ENCODE peak calls at places on chromosome 3, in six cellular contexts. One of them, this sample, is unnamed.
A peak's percentile ranks its signal among the peaks of the same experiment; 100 is the strongest.

GRCh38 chr3:171458056-171458856 is 1.9 kb downstream of the TNIK start:
- DNase-seq in A549: no peak
- DNase-seq in iris pigment epithelial cell: no peak
- DNase-seq in left kidney: peak; percentile 46
- DNase-seq in right atrium auricular region: no peak
- DNase-seq in fibroblast of the conjunctiva: no peak
- DNase-seq in this sample: peak; percentile 40

GRCh38 chr3:108222813-108223307 is 636 bp upstream of the IFT57 start:
- DNase-seq in fibroblast of the conjunctiva: no peak
- DNase-seq in A549: no peak
- DNase-seq in right atrium auricular region: no peak
- DNase-seq in left kidney: no peak
- DNase-seq in iris pigment epithelial cell: peak; percentile 21
- DNase-seq in this sample: no peak

GRCh38 chr3:74351213-74351612 is 263.2 kb downstream of the CNTN3 start:
- DNase-seq in iris pigment epithelial cell: no peak
- DNase-seq in left kidney: no peak
- DNase-seq in fibroblast of the conjunctiva: no peak
- DNase-seq in A549: no peak
- DNase-seq in right atrium auricular region: no peak
- DNase-seq in this sample: peak; percentile 42

GRCh38 chr3:4825572-4826236 is 153.5 kb upstream of the BHLHE40 start:
- DNase-seq in fibroblast of the conjunctiva: no peak
- DNase-seq in right atrium auricular region: no peak
- DNase-seq in left kidney: peak; percentile 22
- DNase-seq in iris pigment epithelial cell: no peak
- DNase-seq in A549: peak; percentile 26
- DNase-seq in this sample: no peak

GRCh38 chr3:9649791-9650521 is 651 bp downstream of the MTMR14 start:
- DNase-seq in A549: peak; percentile 11
- DNase-seq in right atrium auricular region: no peak
- DNase-seq in iris pigment epithelial cell: no peak
- DNase-seq in fibroblast of the conjunctiva: no peak
- DNase-seq in left kidney: no peak
- DNase-seq in this sample: no peak

GRCh38 chr3:71185733-71186455 is 397.6 kb downstream of the FOXP1 start:
- DNase-seq in iris pigment epithelial cell: peak; percentile 86
- DNase-seq in A549: no peak
- DNase-seq in fibroblast of the conjunctiva: no peak
- DNase-seq in left kidney: no peak
- DNase-seq in right atrium auricular region: no peak
- DNase-seq in this sample: no peak

GRCh38 chr3:39013289-39013688 is 38.5 kb downstream of the SCN11A start:
- DNase-seq in right atrium auricular region: no peak
- DNase-seq in A549: no peak
- DNase-seq in iris pigment epithelial cell: peak; percentile 23
- DNase-seq in fibroblast of the conjunctiva: no peak
- DNase-seq in left kidney: no peak
- DNase-seq in this sample: no peak

GRCh38 chr3:141302364-141303141 is 65.8 kb upstream of the ZBTB38 start:
- DNase-seq in left kidney: no peak
- DNase-seq in fibroblast of the conjunctiva: peak; percentile 65
- DNase-seq in right atrium auricular region: peak; percentile 64
- DNase-seq in iris pigment epithelial cell: peak; percentile 84
- DNase-seq in A549: peak; percentile 28
- DNase-seq in this sample: peak; percentile 67

GRCh38 chr3:44414517-44415090 is 62.9 kb downstream of the ZNF445 start:
- DNase-seq in right atrium auricular region: no peak
- DNase-seq in A549: no peak
- DNase-seq in iris pigment epithelial cell: no peak
- DNase-seq in fibroblast of the conjunctiva: no peak
- DNase-seq in left kidney: no peak
- DNase-seq in this sample: no peak

GRCh38 chr3:26368312-26368711 is 254.3 kb upstream of the LRRC3B start:
- DNase-seq in right atrium auricular region: no peak
- DNase-seq in A549: no peak
- DNase-seq in left kidney: no peak
- DNase-seq in fibroblast of the conjunctiva: no peak
- DNase-seq in iris pigment epithelial cell: no peak
- DNase-seq in this sample: no peak

GRCh38 chr3:59749291-59749690 is 699.5 kb upstream of the CFAP20DC start:
- DNase-seq in A549: no peak
- DNase-seq in fibroblast of the conjunctiva: peak; percentile 74
- DNase-seq in right atrium auricular region: no peak
- DNase-seq in left kidney: no peak
- DNase-seq in iris pigment epithelial cell: peak; percentile 94
- DNase-seq in this sample: no peak

GRCh38 chr3:111471851-111472250 is 70.1 kb upstream of the CD96 start:
- DNase-seq in right atrium auricular region: no peak
- DNase-seq in fibroblast of the conjunctiva: no peak
- DNase-seq in left kidney: no peak
- DNase-seq in iris pigment epithelial cell: peak; percentile 11
- DNase-seq in A549: no peak
- DNase-seq in this sample: peak; percentile 5

GRCh38 chr3:8739757-8740508 is 6.3 kb downstream of the CAV3 start:
- DNase-seq in A549: peak; percentile 91
- DNase-seq in iris pigment epithelial cell: peak; percentile 72
- DNase-seq in left kidney: no peak
- DNase-seq in right atrium auricular region: no peak
- DNase-seq in fibroblast of the conjunctiva: peak; percentile 26
- DNase-seq in this sample: peak; percentile 72

GRCh38 chr3:54960736-54961135 is 32.9 kb upstream of the LRTM1 start:
- DNase-seq in iris pigment epithelial cell: no peak
- DNase-seq in right atrium auricular region: no peak
- DNase-seq in A549: no peak
- DNase-seq in left kidney: no peak
- DNase-seq in fibroblast of the conjunctiva: no peak
- DNase-seq in this sample: peak; percentile 16

GRCh38 chr3:13018561-13019242 is 54.5 kb downstream of the IQSEC1 start:
- DNase-seq in fibroblast of the conjunctiva: no peak
- DNase-seq in left kidney: no peak
- DNase-seq in right atrium auricular region: no peak
- DNase-seq in A549: no peak
- DNase-seq in iris pigment epithelial cell: no peak
- DNase-seq in this sample: no peak

GRCh38 chr3:114928989-114929620 is 218.0 kb downstream of the ZBTB20 start:
- DNase-seq in left kidney: no peak
- DNase-seq in right atrium auricular region: no peak
- DNase-seq in fibroblast of the conjunctiva: no peak
- DNase-seq in A549: no peak
- DNase-seq in iris pigment epithelial cell: peak; percentile 26
- DNase-seq in this sample: no peak

GRCh38 chr3:181362378-181362777 is 349.3 kb upstream of the SOX2 start:
- DNase-seq in fibroblast of the conjunctiva: no peak
- DNase-seq in right atrium auricular region: no peak
- DNase-seq in A549: no peak
- DNase-seq in iris pigment epithelial cell: peak; percentile 17
- DNase-seq in left kidney: no peak
- DNase-seq in this sample: peak; percentile 74

GRCh38 chr3:134319894-134320293 is 54.4 kb downstream of the AMOTL2 start:
- DNase-seq in A549: no peak
- DNase-seq in right atrium auricular region: no peak
- DNase-seq in fibroblast of the conjunctiva: no peak
- DNase-seq in left kidney: no peak
- DNase-seq in iris pigment epithelial cell: no peak
- DNase-seq in this sample: no peak

GRCh38 chr3:88369767-88370166 is 220.0 kb downstream of the C3orf38 start:
- DNase-seq in A549: no peak
- DNase-seq in fibroblast of the conjunctiva: no peak
- DNase-seq in right atrium auricular region: no peak
- DNase-seq in iris pigment epithelial cell: no peak
- DNase-seq in left kidney: no peak
- DNase-seq in this sample: no peak

GRCh38 chr3:54533856-54534255 is 394.0 kb downstream of the LRTM1 start:
- DNase-seq in left kidney: no peak
- DNase-seq in iris pigment epithelial cell: no peak
- DNase-seq in right atrium auricular region: no peak
- DNase-seq in A549: no peak
- DNase-seq in fibroblast of the conjunctiva: no peak
- DNase-seq in this sample: no peak

GRCh38 chr3:189902230-189903186 is 218.2 kb downstream of the P3H2 start:
- DNase-seq in left kidney: no peak
- DNase-seq in fibroblast of the conjunctiva: no peak
- DNase-seq in A549: no peak
- DNase-seq in right atrium auricular region: no peak
- DNase-seq in iris pigment epithelial cell: no peak
- DNase-seq in this sample: no peak

GRCh38 chr3:34886443-34886842 is 752.9 kb upstream of the ARPP21 start:
- DNase-seq in right atrium auricular region: no peak
- DNase-seq in fibroblast of the conjunctiva: no peak
- DNase-seq in A549: no peak
- DNase-seq in left kidney: no peak
- DNase-seq in iris pigment epithelial cell: no peak
- DNase-seq in this sample: no peak

GRCh38 chr3:116423365-116423764 is 21.9 kb downstream of the LSAMP start:
- DNase-seq in left kidney: no peak
- DNase-seq in right atrium auricular region: no peak
- DNase-seq in fibroblast of the conjunctiva: no peak
- DNase-seq in A549: no peak
- DNase-seq in iris pigment epithelial cell: no peak
- DNase-seq in this sample: peak; percentile 77

GRCh38 chr3:173622156-173622555 is 224.6 kb downstream of the NLGN1 start:
- DNase-seq in fibroblast of the conjunctiva: no peak
- DNase-seq in left kidney: no peak
- DNase-seq in iris pigment epithelial cell: peak; percentile 2
- DNase-seq in right atrium auricular region: no peak
- DNase-seq in A549: no peak
- DNase-seq in this sample: peak; percentile 53

GRCh38 chr3:31920310-31920709 is 60.8 kb downstream of the OSBPL10 start:
- DNase-seq in right atrium auricular region: no peak
- DNase-seq in iris pigment epithelial cell: no peak
- DNase-seq in fibroblast of the conjunctiva: no peak
- DNase-seq in A549: no peak
- DNase-seq in left kidney: no peak
- DNase-seq in this sample: no peak

GRCh38 chr3:67005974-67006373 is 7.9 kb downstream of the KBTBD8 start:
- DNase-seq in A549: no peak
- DNase-seq in right atrium auricular region: no peak
- DNase-seq in iris pigment epithelial cell: peak; percentile 12
- DNase-seq in left kidney: no peak
- DNase-seq in fibroblast of the conjunctiva: no peak
- DNase-seq in this sample: no peak

GRCh38 chr3:106338582-106339219 is 469.9 kb upstream of the CBLB start:
- DNase-seq in left kidney: no peak
- DNase-seq in A549: no peak
- DNase-seq in iris pigment epithelial cell: no peak
- DNase-seq in fibroblast of the conjunctiva: no peak
- DNase-seq in right atrium auricular region: no peak
- DNase-seq in this sample: no peak

GRCh38 chr3:153513236-153513635 is 351.2 kb downstream of the RAP2B start:
- DNase-seq in iris pigment epithelial cell: peak; percentile 11
- DNase-seq in left kidney: no peak
- DNase-seq in A549: peak; percentile 2
- DNase-seq in right atrium auricular region: no peak
- DNase-seq in fibroblast of the conjunctiva: no peak
- DNase-seq in this sample: no peak

GRCh38 chr3:112653881-112654300 is 12.9 kb upstream of the CCDC80 start:
- DNase-seq in fibroblast of the conjunctiva: peak; percentile 71
- DNase-seq in iris pigment epithelial cell: peak; percentile 95
- DNase-seq in right atrium auricular region: peak; percentile 69
- DNase-seq in left kidney: peak; percentile 17
- DNase-seq in A549: peak; percentile 77
- DNase-seq in this sample: peak; percentile 78

GRCh38 chr3:20352547-20353164 is 166.7 kb upstream of the SGO1 start:
- DNase-seq in left kidney: no peak
- DNase-seq in right atrium auricular region: no peak
- DNase-seq in fibroblast of the conjunctiva: no peak
- DNase-seq in A549: no peak
- DNase-seq in iris pigment epithelial cell: peak; percentile 6
- DNase-seq in this sample: peak; percentile 27

GRCh38 chr3:124026516-124026915 is 34.6 kb upstream of the ROPN1 start:
- DNase-seq in A549: no peak
- DNase-seq in fibroblast of the conjunctiva: no peak
- DNase-seq in right atrium auricular region: no peak
- DNase-seq in left kidney: no peak
- DNase-seq in iris pigment epithelial cell: no peak
- DNase-seq in this sample: no peak

GRCh38 chr3:29080967-29081366 is 199.9 kb upstream of the RBMS3 start:
- DNase-seq in iris pigment epithelial cell: no peak
- DNase-seq in right atrium auricular region: no peak
- DNase-seq in left kidney: no peak
- DNase-seq in fibroblast of the conjunctiva: no peak
- DNase-seq in A549: no peak
- DNase-seq in this sample: no peak

GRCh38 chr3:99175276-99175801 is 273.8 kb upstream of the DCBLD2 start:
- DNase-seq in right atrium auricular region: no peak
- DNase-seq in left kidney: peak; percentile 17
- DNase-seq in A549: no peak
- DNase-seq in iris pigment epithelial cell: no peak
- DNase-seq in fibroblast of the conjunctiva: no peak
- DNase-seq in this sample: no peak

GRCh38 chr3:18438586-18438985 is 13.4 kb upstream of the SATB1 start:
- DNase-seq in fibroblast of the conjunctiva: no peak
- DNase-seq in left kidney: no peak
- DNase-seq in iris pigment epithelial cell: no peak
- DNase-seq in right atrium auricular region: no peak
- DNase-seq in A549: no peak
- DNase-seq in this sample: no peak

GRCh38 chr3:73623316-73623715 is 1.4 kb downstream of the PDZRN3 start:
- DNase-seq in left kidney: no peak
- DNase-seq in right atrium auricular region: no peak
- DNase-seq in fibroblast of the conjunctiva: no peak
- DNase-seq in iris pigment epithelial cell: no peak
- DNase-seq in A549: no peak
- DNase-seq in this sample: no peak

GRCh38 chr3:87696276-87697013 is 362.4 kb downstream of the CGGBP1 start:
- DNase-seq in iris pigment epithelial cell: no peak
- DNase-seq in A549: no peak
- DNase-seq in right atrium auricular region: no peak
- DNase-seq in fibroblast of the conjunctiva: no peak
- DNase-seq in left kidney: peak; percentile 4
- DNase-seq in this sample: no peak

GRCh38 chr3:151216641-151217040 is 13.6 kb upstream of the GPR171 start:
- DNase-seq in right atrium auricular region: no peak
- DNase-seq in A549: no peak
- DNase-seq in left kidney: no peak
- DNase-seq in iris pigment epithelial cell: peak; percentile 28
- DNase-seq in fibroblast of the conjunctiva: no peak
- DNase-seq in this sample: peak; percentile 56

This sample was measured in astrocyte of the hippocampus.